ENCODE peak calls at places on chromosomes 3 and 15, in seven cellular contexts. Q, N, K, W, R, U and S are unnamed samples. For H3K4me1, the result is how much of the 10 kb centered on the place peaks cover.

GRCh38 chr3:143224731-143225130 is 105.2 kb downstream of the CHST2 start:
- DNase-seq in Q (no peak), N (no peak), K (no peak), W (no peak), R (no peak), U (no peak), S (no peak)

GRCh38 chr3:42745776-42746454 is 27.1 kb downstream of the CCDC13 start:
- DNase-seq in Q (no peak), N (no peak), K (no peak), W (no peak), R (no peak), U (no peak), S (no peak)

GRCh38 chr15:67149859-67150824 is 84.7 kb downstream of the SMAD3 start:
- DNase-seq in Q (peak), N (peak), K (no peak), W (peak), R (peak), U (no peak), S (peak)

GRCh38 chr3:77254967-77255831 is 215.3 kb downstream of the ROBO2 start:
- DNase-seq in Q (no peak), N (peak), K (no peak), W (peak), R (no peak), U (peak), S (peak)

GRCh38 chr15:99451484-99451883 is 114.3 kb upstream of the MEF2A start:
- DNase-seq in Q (no peak), N (no peak), K (no peak), W (no peak), R (no peak), U (no peak), S (no peak)

GRCh38 chr3:71317749-71318458 is 265.6 kb downstream of the FOXP1 start:
- DNase-seq in Q (no peak), N (peak), K (no peak), W (no peak), R (no peak), U (no peak), S (no peak)

GRCh38 chr3:182710557-182711157 is 82.6 kb upstream of the ATP11B start:
- DNase-seq in Q (peak), N (peak), K (no peak), W (peak), R (no peak), U (peak), S (no peak)

GRCh38 chr3:168275662-168276061 is 179.9 kb upstream of the GOLIM4 start:
- DNase-seq in Q (no peak), N (no peak), K (no peak), W (no peak), R (no peak), U (no peak), S (no peak)

GRCh38 chr3:119637679-119638525 is 22.5 kb downstream of the POPDC2 start:
- DNase-seq in Q (no peak), N (no peak), K (no peak), W (peak), R (peak), U (peak), S (no peak)

GRCh38 chr3:134651347-134652041 is 672 bp upstream of the KY start:
- DNase-seq in Q (no peak), N (no peak), K (no peak), W (no peak), R (no peak), U (no peak), S (no peak)

GRCh38 chr15:94526071-94526689 is 294.8 kb downstream of the MCTP2 start:
- DNase-seq in Q (peak), N (no peak), K (no peak), W (no peak), R (no peak), U (no peak), S (peak)

GRCh38 chr15:94298359-94298758 is 67.0 kb downstream of the MCTP2 start:
- DNase-seq in Q (no peak), N (no peak), K (no peak), W (no peak), R (no peak), U (no peak), S (no peak)

GRCh38 chr3:131363275-131363674 is 18.3 kb upstream of the NUDT16 start:
- DNase-seq in Q (no peak), N (no peak), K (no peak), W (no peak), R (no peak), U (no peak), S (no peak)

GRCh38 chr3:188673509-188674239 is 498.1 kb upstream of the TPRG1 start:
- DNase-seq in Q (no peak), N (no peak), K (no peak), W (no peak), R (no peak), U (no peak), S (no peak)

GRCh38 chr15:62327386-62327785 is 162.3 kb upstream of the C2CD4B start:
- DNase-seq in Q (no peak), N (no peak), K (no peak), W (no peak), R (no peak), U (no peak), S (no peak)

GRCh38 chr3:51929420-51930003 is 12.2 kb downstream of the RRP9 start:
- DNase-seq in Q (no peak), N (no peak), K (no peak), W (peak), R (no peak), U (no peak), S (no peak)

GRCh38 chr3:79521221-79521848 is 246.5 kb downstream of the ROBO1 start:
- DNase-seq in Q (peak), N (peak), K (no peak), W (peak), R (peak), U (peak), S (peak)

GRCh38 chr15:42156266-42156922 is at the start of gene PLA2G4F:
- DNase-seq in Q (no peak), N (no peak), K (no peak), W (no peak), R (no peak), U (no peak), S (no peak)

GRCh38 chr15:36841154-36841553 is 259.2 kb downstream of the MEIS2 start:
- DNase-seq in Q (no peak), N (no peak), K (no peak), W (no peak), R (no peak), U (no peak), S (no peak)
- H3K4me1 ChIP-seq in Q (under half), N (under half), K (under half), W (under half), R (under half), U (under half), S (under half)

DNA sequence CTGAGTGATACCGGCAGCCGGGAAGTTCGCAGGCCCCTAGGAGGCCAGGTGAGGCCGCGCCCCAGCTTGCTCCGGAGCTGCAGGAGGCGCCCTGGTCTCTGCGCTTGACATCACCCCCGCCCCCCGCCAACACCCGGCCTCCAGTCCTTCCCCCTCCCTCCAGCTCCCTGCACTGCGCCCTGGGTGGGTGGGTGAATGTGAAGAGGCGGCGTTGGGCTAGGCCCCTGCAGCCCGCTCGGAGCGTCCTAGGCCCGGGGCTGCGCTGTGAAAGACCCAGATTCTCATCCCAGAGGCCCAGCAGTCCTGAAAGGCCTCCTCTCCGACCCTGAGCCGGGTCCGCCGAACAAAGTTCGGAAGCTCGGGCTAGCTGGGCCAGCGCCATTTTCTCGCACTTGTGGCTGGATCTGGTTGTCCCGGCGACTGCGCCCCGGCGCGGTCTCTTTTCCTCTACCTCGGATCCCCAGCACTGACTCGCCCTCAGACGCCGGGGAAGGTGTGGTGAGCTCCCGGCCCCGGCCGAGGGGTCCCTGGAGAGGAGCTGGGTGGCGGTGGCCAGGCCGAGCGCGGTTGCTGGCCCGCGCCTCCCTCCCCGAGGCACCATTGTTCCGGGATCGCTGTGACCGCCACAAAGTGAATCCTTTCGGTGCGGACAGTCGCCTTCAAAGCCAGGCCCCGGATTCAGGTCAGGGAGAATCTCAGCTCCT is 12.9 kb downstream of the ZIC4 start:
- DNase-seq in Q (no peak), N (no peak), K (no peak), W (peak), R (no peak), U (peak), S (no peak)
- H3K4me3 ChIP-seq in Q (no peak), N (no peak), K (peak), W (no peak), R (no peak), U (peak), S (peak)

DNA sequence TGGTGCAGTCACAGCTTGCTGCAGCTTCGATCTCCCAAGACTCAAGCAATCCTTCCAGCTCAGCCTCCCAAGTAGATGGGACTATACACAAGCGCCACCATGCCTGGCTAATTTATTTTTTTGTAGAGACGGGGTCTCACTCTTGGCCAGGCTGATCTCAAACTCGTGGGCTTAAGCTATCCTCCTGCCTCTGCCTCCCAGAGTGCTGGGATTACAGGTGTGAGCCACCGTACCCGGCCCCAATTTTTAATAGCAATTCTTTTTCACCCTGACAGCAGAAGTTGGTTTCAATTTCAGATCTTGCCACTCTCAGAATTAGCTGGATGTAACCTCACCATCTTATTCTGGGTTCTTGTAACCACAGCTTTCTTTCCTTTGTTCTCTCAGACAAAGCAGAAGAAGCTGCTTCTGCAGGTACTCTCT is 64.8 kb downstream of the TRIM71 start:
- DNase-seq in Q (no peak), N (no peak), K (no peak), W (no peak), R (peak), U (no peak), S (no peak)
- TF ChIP-seq YY1 in Q (no peak), N (no peak), K (no peak), W (no peak), R (no peak), U (no peak), S (no peak)

GRCh38 chr15:57655809-57656208 is 50.7 kb upstream of the POLR2M start:
- DNase-seq in Q (no peak), N (no peak), K (no peak), W (no peak), R (no peak), U (no peak), S (no peak)

GRCh38 chr15:57651445-57651844 is 55.1 kb upstream of the POLR2M start:
- DNase-seq in Q (no peak), N (no peak), K (no peak), W (no peak), R (no peak), U (no peak), S (no peak)

GRCh38 chr15:57654136-57654845 is 52.2 kb upstream of the POLR2M start:
- DNase-seq in Q (no peak), N (no peak), K (no peak), W (no peak), R (no peak), U (no peak), S (no peak)

GRCh38 chr15:57655087-57655486 is 51.4 kb upstream of the POLR2M start:
- DNase-seq in Q (no peak), N (peak), K (no peak), W (no peak), R (no peak), U (no peak), S (no peak)

GRCh38 chr15:57652481-57652880 is 54.0 kb upstream of the POLR2M start:
- DNase-seq in Q (no peak), N (no peak), K (no peak), W (no peak), R (no peak), U (no peak), S (no peak)
- H3K4me1 ChIP-seq in Q (under half), N (under half), K (under half), W (under half), R (under half), U (under half), S (under half)

DNA sequence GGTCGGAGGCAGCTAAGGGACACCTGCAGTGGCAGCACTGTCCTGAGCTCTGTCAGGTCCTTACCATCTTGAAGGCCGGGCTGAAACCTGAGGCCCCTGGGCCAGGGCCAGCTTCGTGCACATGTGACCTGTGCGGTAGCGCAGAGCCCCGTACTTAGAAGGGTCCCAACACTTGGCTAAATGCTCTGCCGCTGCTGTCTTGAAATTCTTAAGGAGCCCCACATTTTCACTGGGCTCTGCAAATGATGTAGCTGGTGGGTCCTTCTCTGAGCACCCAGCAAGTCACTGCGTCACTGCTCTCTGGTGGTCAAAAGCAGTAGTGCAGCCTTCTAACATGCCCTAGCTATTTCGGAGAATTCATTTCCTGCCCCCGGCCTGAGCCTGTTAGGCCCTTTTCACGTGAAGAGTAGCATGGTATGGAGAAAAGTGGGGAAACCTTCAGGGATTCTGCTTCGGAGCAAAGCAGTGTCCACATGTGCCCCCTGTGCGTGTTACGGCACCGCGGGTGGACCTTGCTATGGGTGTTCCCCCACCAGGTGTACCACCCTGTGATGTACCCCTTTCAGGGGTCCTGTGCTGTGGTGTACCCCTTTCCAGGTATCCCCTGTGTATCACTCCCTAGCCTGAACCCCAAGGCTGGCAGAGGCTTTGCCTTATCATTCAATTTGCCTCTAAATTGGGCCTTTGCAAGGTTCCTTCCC is 79.7 kb downstream of the TMEM266 start:
- DNase-seq in Q (peak), N (peak), K (peak), W (peak), R (peak), U (peak), S (peak)
- H3K4me3 ChIP-seq in Q (no peak), N (no peak), K (no peak), W (no peak), R (no peak), U (peak), S (no peak)

GRCh38 chr3:197031315-197032285 is 2.0 kb upstream of the MELTF start:
- DNase-seq in Q (peak), N (peak), K (no peak), W (peak), R (no peak), U (no peak), S (no peak)
- TF ChIP-seq YY1 in Q (peak), N (no peak), K (no peak), W (peak), R (no peak), U (peak), S (no peak)